ENCODE peak calls at places on chromosomes 1 and 21, in seven cellular contexts. H, U, C, B, G, L and T are unnamed samples.

GRCh38 chr1:10643607-10644306 is 152.7 kb downstream of the CASZ1 start:
- DNase-seq in H (no peak), U (no peak), G (no peak), L (no peak), C (no peak), B (no peak), T (no peak)

GRCh38 chr1:99146129-99146848 is 118.0 kb upstream of the PLPPR4 start:
- DNase-seq in B (no peak), U (no peak), C (no peak), G (no peak), L (peak), H (no peak), T (no peak)

GRCh38 chr1:27016376-27016775 is 3.7 kb upstream of the TENT5B start:
- DNase-seq in L (no peak), C (no peak), G (no peak), H (no peak), B (no peak), U (no peak), T (no peak)

GRCh38 chr1:106063510-106063909 is 993.0 kb upstream of the PRMT6 start:
- DNase-seq in G (no peak), U (no peak), H (no peak), C (no peak), B (no peak), L (no peak), T (no peak)

GRCh38 chr1:225652726-225653462 is at the start of gene ENAH:
- DNase-seq in H (peak), B (no peak), C (peak), L (peak), U (peak), G (no peak), T (peak)

GRCh38 chr1:39509360-39510009 is 18.0 kb downstream of the BMP8A start:
- DNase-seq in C (peak), L (no peak), G (no peak), U (no peak), H (no peak), B (no peak), T (no peak)

GRCh38 chr1:232786845-232787455 is 18.3 kb upstream of the MAP10 start:
- DNase-seq in C (no peak), L (no peak), H (no peak), G (no peak), U (no peak), B (no peak), T (no peak)

GRCh38 chr1:19978143-19978542 is 1.3 kb downstream of the PLA2G2A start:
- DNase-seq in B (no peak), U (no peak), L (no peak), G (no peak), C (no peak), H (no peak), T (no peak)

GRCh38 chr1:25500694-25501093 is 42.7 kb upstream of the LDLRAP1 start:
- DNase-seq in U (no peak), C (no peak), G (no peak), H (no peak), B (no peak), L (no peak), T (no peak)

GRCh38 chr1:106944721-106945120 is 111.8 kb upstream of the PRMT6 start:
- DNase-seq in B (no peak), C (peak), G (no peak), L (no peak), U (no peak), H (no peak), T (no peak)

GRCh38 chr21:16323586-16323985 is 593.8 kb downstream of the USP25 start:
- DNase-seq in H (no peak), C (peak), U (no peak), L (no peak), B (no peak), G (no peak), T (no peak)

GRCh38 chr1:17837631-17838030 is 82.5 kb downstream of the ACTL8 start:
- DNase-seq in H (no peak), U (no peak), L (no peak), G (no peak), B (no peak), C (no peak), T (no peak)

GRCh38 chr1:112973788-112974187 is 17.8 kb upstream of the SLC16A1 start:
- DNase-seq in B (no peak), G (no peak), C (no peak), H (no peak), L (no peak), U (no peak), T (no peak)